ENCODE peak calls at places on chromosomes 16 and 17, in ten cellular contexts. One of them, this sample, is unnamed.

GRCh38 chr16:82439678-82440293 is 187.0 kb upstream of the CDH13 start:
- DNase-seq in skeletal muscle cell: no peak
- DNase-seq in erythroblast: no peak
- DNase-seq in endodermal cell: peak; percentile 73
- DNase-seq in kidney: no peak
- DNase-seq in prostate gland: no peak
- DNase-seq in brain microvascular endothelial cell: peak; percentile 20
- DNase-seq in aorta: no peak
- DNase-seq in activated naive CD4-positive, alpha-beta T cell: no peak
- DNase-seq in ELF-1: peak; percentile 24
- DNase-seq in this sample: no peak

GRCh38 chr16:67170168-67170947 is at the start of gene NOL3:
- DNase-seq in prostate gland: peak; percentile 87
- DNase-seq in ELF-1: peak; percentile 90
- DNase-seq in aorta: peak; percentile 95
- DNase-seq in kidney: peak; percentile 95
- DNase-seq in brain microvascular endothelial cell: peak; percentile 33
- DNase-seq in endodermal cell: peak; percentile 95
- DNase-seq in activated naive CD4-positive, alpha-beta T cell: no peak
- DNase-seq in skeletal muscle cell: peak; percentile 78
- DNase-seq in erythroblast: peak; percentile 55
- DNase-seq in this sample: peak; percentile 89

GRCh38 chr17:66264696-66265095 is 35.5 kb upstream of the APOH start:
- DNase-seq in prostate gland: no peak
- DNase-seq in brain microvascular endothelial cell: no peak
- DNase-seq in endodermal cell: no peak
- DNase-seq in erythroblast: no peak
- DNase-seq in skeletal muscle cell: no peak
- DNase-seq in kidney: no peak
- DNase-seq in activated naive CD4-positive, alpha-beta T cell: no peak
- DNase-seq in aorta: no peak
- DNase-seq in ELF-1: no peak
- DNase-seq in this sample: no peak

GRCh38 chr16:57266531-57267268 is 17.8 kb downstream of the PLLP start:
- DNase-seq in erythroblast: peak; percentile 46
- DNase-seq in kidney: peak; percentile 9
- DNase-seq in aorta: peak; percentile 12
- DNase-seq in activated naive CD4-positive, alpha-beta T cell: peak; percentile 53
- DNase-seq in endodermal cell: no peak
- DNase-seq in prostate gland: peak; percentile 33
- DNase-seq in ELF-1: no peak
- DNase-seq in skeletal muscle cell: no peak
- DNase-seq in brain microvascular endothelial cell: no peak
- DNase-seq in this sample: no peak

GRCh38 chr16:66580605-66581209 is 1.4 kb downstream of the CMTM2 start:
- DNase-seq in brain microvascular endothelial cell: peak; percentile 60
- DNase-seq in endodermal cell: no peak
- DNase-seq in erythroblast: no peak
- DNase-seq in ELF-1: peak; percentile 39
- DNase-seq in kidney: no peak
- DNase-seq in prostate gland: no peak
- DNase-seq in skeletal muscle cell: peak; percentile 72
- DNase-seq in activated naive CD4-positive, alpha-beta T cell: no peak
- DNase-seq in aorta: no peak
- DNase-seq in this sample: no peak

GRCh38 chr17:58156839-58157803 is 8.9 kb downstream of the OR4D1 start:
- DNase-seq in brain microvascular endothelial cell: no peak
- DNase-seq in prostate gland: no peak
- DNase-seq in aorta: peak; percentile 74
- DNase-seq in activated naive CD4-positive, alpha-beta T cell: peak; percentile 40
- DNase-seq in endodermal cell: peak; percentile 93
- DNase-seq in skeletal muscle cell: no peak
- DNase-seq in ELF-1: peak; percentile 66
- DNase-seq in erythroblast: peak; percentile 25
- DNase-seq in kidney: peak; percentile 76
- DNase-seq in this sample: peak; percentile 80

GRCh38 chr17:47695664-47696376 is 1.9 kb downstream of the TBKBP1 start:
- DNase-seq in aorta: peak; percentile 85
- DNase-seq in activated naive CD4-positive, alpha-beta T cell: no peak
- DNase-seq in kidney: peak; percentile 87
- DNase-seq in ELF-1: peak; percentile 43
- DNase-seq in brain microvascular endothelial cell: no peak
- DNase-seq in erythroblast: no peak
- DNase-seq in endodermal cell: no peak
- DNase-seq in skeletal muscle cell: no peak
- DNase-seq in prostate gland: no peak
- DNase-seq in this sample: no peak

GRCh38 chr16:89770367-89770766 is 46.1 kb downstream of the FANCA start:
- DNase-seq in aorta: no peak
- DNase-seq in kidney: no peak
- DNase-seq in activated naive CD4-positive, alpha-beta T cell: no peak
- DNase-seq in skeletal muscle cell: no peak
- DNase-seq in erythroblast: no peak
- DNase-seq in brain microvascular endothelial cell: no peak
- DNase-seq in endodermal cell: no peak
- DNase-seq in ELF-1: no peak
- DNase-seq in prostate gland: no peak
- DNase-seq in this sample: no peak

GRCh38 chr17:32117399-32117798 is 24.9 kb upstream of the RHOT1 start:
- DNase-seq in ELF-1: no peak
- DNase-seq in aorta: no peak
- DNase-seq in activated naive CD4-positive, alpha-beta T cell: no peak
- DNase-seq in skeletal muscle cell: no peak
- DNase-seq in erythroblast: no peak
- DNase-seq in kidney: no peak
- DNase-seq in brain microvascular endothelial cell: no peak
- DNase-seq in prostate gland: no peak
- DNase-seq in endodermal cell: peak; percentile 41
- DNase-seq in this sample: no peak

This sample was measured in spleen.